ENCODE peak calls at places on chromosomes 2 and 18, in six cellular contexts. Y is uterus, H is HFFc6, K is ovary, X is astrocyte of the cerebellum, S is cardiac fibroblast. O is an unnamed sample.

GRCh38 chr2:104523921-104524320 is 330.0 kb upstream of the POU3F3 start:
- DNase-seq in Y (no peak), H (no peak), K (no peak), X (no peak), S (no peak), O (no peak)

GRCh38 chr18:72324677-72325076 is 219.5 kb downstream of the CBLN2 start:
- DNase-seq in Y (no peak), H (no peak), K (no peak), X (no peak), S (no peak), O (no peak)

GRCh38 chr2:102155703-102156515 is 13.4 kb downstream of the IL1R1 start:
- DNase-seq in Y (peak), H (no peak), K (no peak), X (no peak), S (peak), O (peak)

GRCh38 chr2:86622878-86623548 is 652 bp downstream of the RNF103 start:
- DNase-seq in Y (peak), H (no peak), K (peak), X (no peak), S (no peak), O (peak)

GRCh38 chr18:63225434-63225833 is 94.1 kb downstream of the BCL2 start:
- DNase-seq in Y (no peak), H (no peak), K (no peak), X (no peak), S (no peak), O (no peak)

GRCh38 chr18:58666176-58666575 is 5.1 kb upstream of the MALT1 start:
- DNase-seq in Y (no peak), H (no peak), K (no peak), X (no peak), S (no peak), O (no peak)

GRCh38 chr2:118675531-118675930 is 171.9 kb downstream of the EN1 start:
- DNase-seq in Y (no peak), H (no peak), K (no peak), X (no peak), S (no peak), O (no peak)

GRCh38 chr2:81007104-81007503 is 702.6 kb upstream of the LRRTM1 start:
- DNase-seq in Y (no peak), H (no peak), K (no peak), X (no peak), S (no peak), O (no peak)

GRCh38 chr18:13403786-13404549 is 185.4 kb downstream of the LDLRAD4 start:
- DNase-seq in Y (no peak), H (no peak), K (no peak), X (no peak), S (no peak), O (no peak)

GRCh38 chr2:238446371-238446770 is 19.6 kb downstream of the ASB1 start:
- DNase-seq in Y (no peak), H (no peak), K (no peak), X (no peak), S (no peak), O (no peak)

GRCh38 chr2:129764376-129765325 is 214.8 kb upstream of the RAB6C start:
- DNase-seq in Y (no peak), H (no peak), K (no peak), X (no peak), S (no peak), O (no peak)
- TF ChIP-seq CTCF in Y (no peak), H (no peak), K (no peak), X (no peak), S (no peak), O (no peak)

GRCh38 chr2:75560022-75560767 is 544 bp downstream of the EVA1A start:
- DNase-seq in Y (no peak), H (no peak), K (peak), X (no peak), S (peak), O (no peak)
- TF ChIP-seq CTCF in Y (peak), H (peak), K (no peak), X (peak), S (peak), O (no peak)

GRCh38 chr2:199527071-199527470 is 69.3 kb upstream of the SATB2 start:
- DNase-seq in Y (no peak), H (no peak), K (no peak), X (no peak), S (no peak), O (no peak)
- TF ChIP-seq CTCF in Y (no peak), H (no peak), K (no peak), X (no peak), S (no peak), O (no peak)

DNA sequence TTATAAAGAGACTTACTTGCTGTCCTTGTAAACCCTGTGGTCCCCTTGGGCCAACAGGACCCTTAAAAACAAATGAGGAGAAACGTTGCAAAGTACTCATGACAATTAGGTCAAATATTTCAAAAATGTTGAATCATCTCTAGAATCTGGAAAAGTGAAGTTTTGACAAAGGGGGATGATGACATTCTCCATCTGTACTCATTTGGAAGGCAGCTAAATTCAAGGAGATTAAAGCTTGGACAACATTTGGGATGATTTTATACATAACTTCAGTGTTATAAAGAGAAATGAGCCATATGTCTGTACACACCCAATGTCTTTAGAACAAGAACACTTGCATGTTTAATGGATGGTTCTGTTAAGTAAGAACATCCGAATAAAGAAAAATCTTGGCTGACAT is 92.9 kb downstream of the COL5A2 start:
- DNase-seq in Y (no peak), H (peak), K (no peak), X (no peak), S (peak), O (no peak)
- TF ChIP-seq CTCF in Y (no peak), H (no peak), K (no peak), X (no peak), S (no peak), O (no peak)

DNA sequence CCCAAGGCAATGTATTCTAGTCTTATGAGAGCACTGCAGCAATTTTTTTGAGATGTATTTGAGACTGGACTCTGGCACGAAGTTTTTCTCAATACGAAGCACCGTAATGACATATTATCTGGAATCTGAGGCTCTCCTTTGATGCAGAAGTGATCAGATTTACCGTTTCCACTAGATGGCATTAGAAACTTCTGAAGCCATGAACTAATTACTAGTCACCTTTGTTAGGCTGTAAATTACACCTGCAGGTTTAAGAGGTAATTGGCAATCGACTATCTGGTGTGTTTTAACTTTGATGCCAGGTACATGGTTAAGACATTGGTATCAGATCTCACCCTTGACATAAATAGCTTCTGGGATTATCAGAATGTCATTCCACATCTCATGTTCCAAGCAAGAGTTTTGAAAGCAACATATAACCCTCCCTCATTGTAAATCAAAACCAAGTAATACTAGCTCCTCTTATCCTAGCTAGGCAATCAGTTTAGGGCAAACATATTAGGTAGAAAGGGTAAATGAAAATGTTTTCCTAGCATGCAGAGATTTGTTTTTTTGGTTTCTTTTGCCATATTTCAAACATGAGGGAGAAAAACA is 254.6 kb upstream of the SPRED2 start:
- DNase-seq in Y (no peak), H (no peak), K (no peak), X (no peak), S (no peak), O (no peak)
- TF ChIP-seq CTCF in Y (no peak), H (peak), K (no peak), X (no peak), S (no peak), O (no peak)

GRCh38 chr2:200847268-200847667 is 17.2 kb downstream of the CLK1 start:
- DNase-seq in Y (no peak), H (no peak), K (no peak), X (no peak), S (no peak), O (no peak)

GRCh38 chr2:200845194-200845593 is 19.3 kb downstream of the CLK1 start:
- DNase-seq in Y (no peak), H (no peak), K (no peak), X (no peak), S (no peak), O (no peak)

GRCh38 chr2:200850512-200851256 is 13.8 kb downstream of the CLK1 start:
- DNase-seq in Y (no peak), H (no peak), K (no peak), X (no peak), S (no peak), O (no peak)

GRCh38 chr2:200845669-200846325 is 18.7 kb downstream of the CLK1 start:
- DNase-seq in Y (no peak), H (no peak), K (no peak), X (no peak), S (no peak), O (no peak)

GRCh38 chr2:200847939-200848338 is 16.5 kb downstream of the CLK1 start:
- DNase-seq in Y (no peak), H (no peak), K (no peak), X (no peak), S (no peak), O (no peak)
- TF ChIP-seq CTCF in Y (no peak), H (no peak), K (no peak), X (no peak), S (no peak), O (no peak)

O was measured in CD14-positive monocyte.